ENCODE peak calls at places on chromosomes 13 and 19, in six cellular contexts. O, Q, W, B, P and V are unnamed samples.

GRCh38 chr13:36251012-36251411 is 36.7 kb upstream of the SOHLH2 start:
- DNase-seq in O (no peak), Q (no peak), W (no peak), B (no peak), P (no peak), V (no peak)

GRCh38 chr19:47447470-47448359 is 24.0 kb downstream of the SLC8A2 start:
- DNase-seq in O (peak; percentile 43), Q (no peak), W (no peak), B (no peak), P (peak; percentile 61), V (no peak)

GRCh38 chr13:31885994-31886393 is 145.6 kb upstream of the FRY start:
- DNase-seq in O (peak; percentile 64), Q (no peak), W (no peak), B (no peak), P (no peak), V (peak; percentile 1)

GRCh38 chr19:50266896-50267295 is 62.3 kb downstream of the KCNC3 start:
- DNase-seq in O (no peak), Q (no peak), W (no peak), B (no peak), P (no peak), V (no peak)

GRCh38 chr19:45117167-45117594 is 24.2 kb downstream of the PPP1R37 start:
- DNase-seq in O (no peak), Q (no peak), W (no peak), B (no peak), P (no peak), V (peak; percentile 24)

GRCh38 chr13:101917833-101918755 is 465.6 kb downstream of the ITGBL1 start:
- DNase-seq in O (no peak), Q (no peak), W (no peak), B (peak; percentile 35), P (peak; percentile 18), V (no peak)

GRCh38 chr13:83183439-83184149 is 698.7 kb downstream of the SLITRK1 start:
- DNase-seq in O (no peak), Q (no peak), W (no peak), B (no peak), P (no peak), V (no peak)

GRCh38 chr13:30577381-30577780 is 40.3 kb upstream of the USPL1 start:
- DNase-seq in O (peak; percentile 95), Q (peak; percentile 93), W (peak; percentile 48), B (peak; percentile 96), P (no peak), V (no peak)

GRCh38 chr13:99307648-99308339 is 595 bp upstream of the GPR183 start:
- DNase-seq in O (peak; percentile 82), Q (peak; percentile 75), W (no peak), B (peak; percentile 82), P (no peak), V (no peak)

GRCh38 chr19:45768644-45769053 is 403 bp downstream of the SIX5 start:
- DNase-seq in O (peak; percentile 61), Q (no peak), W (no peak), B (no peak), P (peak; percentile 40), V (peak; percentile 36)

GRCh38 chr19:56066152-56067023 is 54.7 kb downstream of the ZNF787 start:
- DNase-seq in O (peak; percentile 55), Q (no peak), W (no peak), B (peak; percentile 38), P (peak; percentile 62), V (no peak)

GRCh38 chr13:111893607-111894443 is 173.1 kb upstream of the SOX1 start:
- DNase-seq in O (no peak), Q (no peak), W (no peak), B (no peak), P (peak; percentile 15), V (no peak)

GRCh38 chr19:10006335-10006708 is 4.0 kb downstream of the COL5A3 start:
- DNase-seq in O (peak; percentile 70), Q (no peak), W (no peak), B (no peak), P (peak; percentile 20), V (no peak)

GRCh38 chr13:102586615-102587014 is 10.2 kb upstream of the TPP2 start:
- DNase-seq in O (no peak), Q (no peak), W (no peak), B (no peak), P (no peak), V (no peak)

GRCh38 chr13:84137292-84137691 is 255.0 kb upstream of the SLITRK1 start:
- DNase-seq in O (peak; percentile 53), Q (peak; percentile 55), W (no peak), B (peak; percentile 70), P (no peak), V (no peak)

GRCh38 chr19:5580116-5580515 is 12.4 kb upstream of the TINCR start:
- DNase-seq in O (no peak), Q (no peak), W (no peak), B (no peak), P (no peak), V (no peak)

GRCh38 chr19:29260477-29261317 is 47.7 kb upstream of the UQCRFS1 start:
- DNase-seq in O (peak; percentile 34), Q (peak; percentile 7), W (no peak), B (peak; percentile 41), P (no peak), V (no peak)

GRCh38 chr19:6811906-6812305 is 39.4 kb downstream of the VAV1 start:
- DNase-seq in O (peak; percentile 52), Q (peak; percentile 36), W (peak; percentile 5), B (peak; percentile 62), P (no peak), V (peak; percentile 16)

GRCh38 chr19:55193481-55193880 is 13.4 kb upstream of the SYT5 start:
- DNase-seq in O (no peak), Q (no peak), W (no peak), B (no peak), P (no peak), V (no peak)

GRCh38 chr19:19659646-19660245 is 3.7 kb downstream of the ATP13A1 start:
- DNase-seq in O (no peak), Q (no peak), W (no peak), B (no peak), P (no peak), V (no peak)

GRCh38 chr19:30131246-30131645 is 189.2 kb downstream of the URI1 start:
- DNase-seq in O (no peak), Q (no peak), W (no peak), B (no peak), P (no peak), V (no peak)

GRCh38 chr19:3154957-3155736 is 19.3 kb downstream of the GNA15 start:
- DNase-seq in O (peak; percentile 100), Q (peak; percentile 97), W (peak; percentile 98), B (peak; percentile 99), P (no peak), V (peak; percentile 69)

GRCh38 chr13:94009696-94010095 is 469.8 kb downstream of the DCT start:
- DNase-seq in O (peak; percentile 5), Q (no peak), W (no peak), B (no peak), P (no peak), V (no peak)

GRCh38 chr13:113305208-113305607 is 8.2 kb downstream of the LAMP1 start:
- DNase-seq in O (peak; percentile 45), Q (peak; percentile 64), W (no peak), B (peak; percentile 52), P (no peak), V (no peak)

GRCh38 chr19:6057651-6058365 is 52.5 kb downstream of the RFX2 start:
- DNase-seq in O (no peak), Q (no peak), W (no peak), B (no peak), P (no peak), V (no peak)

GRCh38 chr19:17772172-17772571 is 20.9 kb downstream of the FCHO1 start:
- DNase-seq in O (no peak), Q (no peak), W (no peak), B (no peak), P (no peak), V (no peak)

GRCh38 chr19:50720181-50720920 is 749 bp upstream of the SHANK1 start:
- DNase-seq in O (peak; percentile 8), Q (no peak), W (no peak), B (no peak), P (no peak), V (no peak)

GRCh38 chr19:49133621-49134454 is 14.5 kb downstream of the PPFIA3 start:
- DNase-seq in O (peak; percentile 74), Q (no peak), W (no peak), B (no peak), P (peak; percentile 11), V (no peak)

GRCh38 chr13:30107536-30108136 is 199.7 kb downstream of the KATNAL1 start:
- DNase-seq in O (peak; percentile 81), Q (peak; percentile 34), W (no peak), B (peak; percentile 76), P (no peak), V (no peak)

GRCh38 chr13:45674908-45675307 is 27.2 kb upstream of the CBY2 start:
- DNase-seq in O (peak; percentile 94), Q (peak; percentile 51), W (peak; percentile 66), B (peak; percentile 93), P (no peak), V (no peak)

GRCh38 chr13:60152114-60152513 is 11.6 kb downstream of the DIAPH3 start:
- DNase-seq in O (no peak), Q (no peak), W (no peak), B (no peak), P (no peak), V (no peak)

GRCh38 chr13:109813663-109814062 is 27.3 kb upstream of the IRS2 start:
- DNase-seq in O (no peak), Q (no peak), W (no peak), B (no peak), P (no peak), V (no peak)

GRCh38 chr19:28839455-28839854 is 373.5 kb downstream of the UQCRFS1 start:
- DNase-seq in O (no peak), Q (no peak), W (no peak), B (no peak), P (no peak), V (no peak)

GRCh38 chr13:92487238-92487637 is 739.4 kb upstream of the GPC6 start:
- DNase-seq in O (no peak), Q (no peak), W (no peak), B (no peak), P (no peak), V (no peak)

GRCh38 chr13:32264407-32264806 is 50.8 kb downstream of the ZAR1L start:
- DNase-seq in O (peak; percentile 55), Q (no peak), W (no peak), B (peak; percentile 82), P (no peak), V (no peak)

GRCh38 chr13:114105351-114106225 is 26.8 kb downstream of the RASA3 start:
- DNase-seq in O (peak; percentile 74), Q (no peak), W (no peak), B (no peak), P (no peak), V (no peak)

GRCh38 chr19:42762782-42763181 is 2.7 kb downstream of the PSG8 start:
- DNase-seq in O (peak; percentile 25), Q (peak; percentile 29), W (no peak), B (no peak), P (no peak), V (no peak)

GRCh38 chr13:106597759-106598395 is 29.9 kb upstream of the ARGLU1 start:
- DNase-seq in O (no peak), Q (no peak), W (no peak), B (no peak), P (no peak), V (no peak)

GRCh38 chr19:36009220-36009619 is 607 bp upstream of the SYNE4 start:
- DNase-seq in O (peak; percentile 68), Q (no peak), W (no peak), B (no peak), P (peak; percentile 65), V (no peak)